ENCODE peak calls at places on chromosome 17, in seven cellular contexts. One of them, this sample, is unnamed.

GRCh38 chr17:72237223-72237622 is 116.4 kb downstream of the SOX9 start:
- DNase-seq in mesothelial cell of epicardium: no peak
- DNase-seq in tibial artery: no peak
- DNase-seq in AG10803: no peak
- DNase-seq in GM12865: no peak
- DNase-seq in astrocyte of the spinal cord: no peak
- DNase-seq in cardiac muscle cell: no peak
- DNase-seq in this sample: no peak

GRCh38 chr17:82563318-82563717 is 43.8 kb downstream of the FOXK2 start:
- DNase-seq in mesothelial cell of epicardium: no peak
- DNase-seq in tibial artery: no peak
- DNase-seq in AG10803: no peak
- DNase-seq in GM12865: no peak
- DNase-seq in astrocyte of the spinal cord: no peak
- DNase-seq in cardiac muscle cell: no peak
- DNase-seq in this sample: no peak

GRCh38 chr17:40086150-40087044 is 14.0 kb downstream of the NR1D1 start:
- DNase-seq in mesothelial cell of epicardium: no peak
- DNase-seq in tibial artery: peak
- DNase-seq in AG10803: no peak
- DNase-seq in GM12865: peak
- DNase-seq in astrocyte of the spinal cord: no peak
- DNase-seq in cardiac muscle cell: peak
- DNase-seq in this sample: peak

GRCh38 chr17:65022751-65023421 is 33.7 kb downstream of the GNA13 start:
- DNase-seq in mesothelial cell of epicardium: no peak
- DNase-seq in tibial artery: no peak
- DNase-seq in AG10803: peak
- DNase-seq in GM12865: peak
- DNase-seq in astrocyte of the spinal cord: peak
- DNase-seq in cardiac muscle cell: no peak
- DNase-seq in this sample: peak

GRCh38 chr17:36849871-36850348 is 87.4 kb upstream of the LHX1 start:
- DNase-seq in mesothelial cell of epicardium: no peak
- DNase-seq in tibial artery: no peak
- DNase-seq in AG10803: peak
- DNase-seq in GM12865: peak
- DNase-seq in astrocyte of the spinal cord: peak
- DNase-seq in cardiac muscle cell: peak
- DNase-seq in this sample: peak

GRCh38 chr17:74677558-74678466 is 34.9 kb downstream of the CD300LF start:
- DNase-seq in mesothelial cell of epicardium: no peak
- DNase-seq in tibial artery: no peak
- DNase-seq in AG10803: peak
- DNase-seq in GM12865: no peak
- DNase-seq in astrocyte of the spinal cord: no peak
- DNase-seq in cardiac muscle cell: peak
- DNase-seq in this sample: peak

GRCh38 chr17:55518549-55518948 is 7.3 kb upstream of the SMIM36 start:
- DNase-seq in mesothelial cell of epicardium: no peak
- DNase-seq in tibial artery: no peak
- DNase-seq in AG10803: no peak
- DNase-seq in GM12865: peak
- DNase-seq in astrocyte of the spinal cord: no peak
- DNase-seq in cardiac muscle cell: no peak
- DNase-seq in this sample: no peak

GRCh38 chr17:36072431-36073121 is 8.5 kb downstream of the CCL18 start:
- DNase-seq in mesothelial cell of epicardium: peak
- DNase-seq in tibial artery: peak
- DNase-seq in AG10803: peak
- DNase-seq in GM12865: peak
- DNase-seq in astrocyte of the spinal cord: no peak
- DNase-seq in cardiac muscle cell: peak
- DNase-seq in this sample: peak

GRCh38 chr17:164536-165235 is 16.8 kb downstream of the DOC2B start:
- DNase-seq in mesothelial cell of epicardium: peak
- DNase-seq in tibial artery: peak
- DNase-seq in AG10803: peak
- DNase-seq in GM12865: peak
- DNase-seq in astrocyte of the spinal cord: peak
- DNase-seq in cardiac muscle cell: peak
- DNase-seq in this sample: peak

GRCh38 chr17:79778504-79779087 is 648 bp downstream of the CBX2 start:
- DNase-seq in mesothelial cell of epicardium: peak
- DNase-seq in tibial artery: no peak
- DNase-seq in AG10803: no peak
- DNase-seq in GM12865: no peak
- DNase-seq in astrocyte of the spinal cord: no peak
- DNase-seq in cardiac muscle cell: peak
- DNase-seq in this sample: no peak

GRCh38 chr17:58329808-58330543 is 1.4 kb upstream of the TSPOAP1 start:
- DNase-seq in mesothelial cell of epicardium: no peak
- DNase-seq in tibial artery: no peak
- DNase-seq in AG10803: no peak
- DNase-seq in GM12865: peak
- DNase-seq in astrocyte of the spinal cord: no peak
- DNase-seq in cardiac muscle cell: no peak
- DNase-seq in this sample: no peak

GRCh38 chr17:58327363-58328194 is 1.0 kb downstream of the TSPOAP1 start:
- DNase-seq in mesothelial cell of epicardium: no peak
- DNase-seq in tibial artery: no peak
- DNase-seq in AG10803: no peak
- DNase-seq in GM12865: no peak
- DNase-seq in astrocyte of the spinal cord: no peak
- DNase-seq in cardiac muscle cell: no peak
- DNase-seq in this sample: no peak

GRCh38 chr17:58330544-58330996 is 2.0 kb upstream of the TSPOAP1 start:
- DNase-seq in mesothelial cell of epicardium: no peak
- DNase-seq in tibial artery: no peak
- DNase-seq in AG10803: no peak
- DNase-seq in GM12865: no peak
- DNase-seq in astrocyte of the spinal cord: no peak
- DNase-seq in cardiac muscle cell: no peak
- DNase-seq in this sample: no peak

GRCh38 chr17:58328195-58329034 is at the start of gene TSPOAP1:
- DNase-seq in mesothelial cell of epicardium: no peak
- DNase-seq in tibial artery: no peak
- DNase-seq in AG10803: no peak
- DNase-seq in GM12865: peak
- DNase-seq in astrocyte of the spinal cord: no peak
- DNase-seq in cardiac muscle cell: no peak
- DNase-seq in this sample: no peak

DNA sequence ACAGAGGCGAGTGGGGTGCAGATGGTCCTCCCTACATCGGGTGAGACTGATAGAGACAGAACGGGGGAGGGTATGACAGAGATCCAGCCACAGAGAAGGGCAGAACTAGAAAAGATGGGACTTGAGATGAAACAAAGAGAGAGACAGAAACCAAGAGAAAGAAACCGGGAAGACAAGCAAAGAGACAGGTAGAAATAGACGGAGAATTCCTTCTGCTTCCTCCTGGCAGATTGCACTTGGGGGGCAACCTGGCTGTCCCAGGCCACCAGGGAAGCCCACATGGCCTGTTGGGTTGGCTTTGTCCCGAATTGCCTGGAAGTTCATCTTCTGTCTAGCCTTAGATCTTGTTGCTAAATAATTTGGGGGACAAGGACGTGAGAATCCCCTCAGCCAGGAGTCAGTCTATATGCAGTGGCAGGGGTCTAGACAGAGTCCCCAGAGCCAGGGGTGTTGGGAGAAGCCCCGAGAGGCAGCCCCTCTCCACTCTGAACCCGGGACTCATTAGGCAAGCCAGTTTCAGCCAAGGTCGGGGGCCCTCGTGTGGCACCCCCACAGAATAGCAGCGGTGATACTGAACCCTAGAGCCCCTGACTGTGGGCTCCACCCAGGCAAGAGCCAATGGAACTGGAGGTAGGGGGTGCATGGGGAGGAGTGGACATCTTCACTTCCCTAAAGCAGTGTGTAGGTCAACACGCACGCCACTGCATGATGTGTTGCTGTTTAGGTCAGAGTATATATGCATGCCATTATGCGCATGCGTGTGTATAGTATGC is 626 bp upstream of the TSPOAP1 start:
- DNase-seq in mesothelial cell of epicardium: no peak
- DNase-seq in tibial artery: peak
- DNase-seq in AG10803: no peak
- DNase-seq in GM12865: peak
- DNase-seq in astrocyte of the spinal cord: no peak
- DNase-seq in cardiac muscle cell: peak
- DNase-seq in this sample: no peak
- TF ChIP-seq CTCF in mesothelial cell of epicardium: no peak
- TF ChIP-seq CTCF in tibial artery: no peak
- TF ChIP-seq CTCF in AG10803: peak
- TF ChIP-seq CTCF in GM12865: peak
- TF ChIP-seq CTCF in astrocyte of the spinal cord: peak
- TF ChIP-seq CTCF in cardiac muscle cell: peak
- TF ChIP-seq CTCF in this sample: peak

GRCh38 chr17:48500435-48501426 is 30.1 kb downstream of the HOXB1 start:
- DNase-seq in mesothelial cell of epicardium: no peak
- DNase-seq in tibial artery: no peak
- DNase-seq in AG10803: no peak
- DNase-seq in GM12865: peak
- DNase-seq in astrocyte of the spinal cord: peak
- DNase-seq in cardiac muscle cell: peak
- DNase-seq in this sample: no peak
- TF ChIP-seq CTCF in mesothelial cell of epicardium: no peak
- TF ChIP-seq CTCF in tibial artery: peak
- TF ChIP-seq CTCF in AG10803: peak
- TF ChIP-seq CTCF in GM12865: peak
- TF ChIP-seq CTCF in astrocyte of the spinal cord: no peak
- TF ChIP-seq CTCF in cardiac muscle cell: peak
- TF ChIP-seq CTCF in this sample: no peak

GRCh38 chr17:7857724-7858486 is at the start of gene CYB5D1:
- DNase-seq in mesothelial cell of epicardium: peak
- DNase-seq in tibial artery: peak
- DNase-seq in AG10803: peak
- DNase-seq in GM12865: peak
- DNase-seq in astrocyte of the spinal cord: peak
- DNase-seq in cardiac muscle cell: peak
- DNase-seq in this sample: peak
- TF ChIP-seq CTCF in mesothelial cell of epicardium: no peak
- TF ChIP-seq CTCF in tibial artery: no peak
- TF ChIP-seq CTCF in AG10803: no peak
- TF ChIP-seq CTCF in GM12865: no peak
- TF ChIP-seq CTCF in astrocyte of the spinal cord: no peak
- TF ChIP-seq CTCF in cardiac muscle cell: no peak
- TF ChIP-seq CTCF in this sample: no peak

GRCh38 chr17:50101346-50102163 is 6.4 kb downstream of the PDK2 start:
- DNase-seq in mesothelial cell of epicardium: peak
- DNase-seq in tibial artery: no peak
- DNase-seq in AG10803: peak
- DNase-seq in GM12865: no peak
- DNase-seq in astrocyte of the spinal cord: no peak
- DNase-seq in cardiac muscle cell: peak
- DNase-seq in this sample: peak
- TF ChIP-seq CTCF in mesothelial cell of epicardium: no peak
- TF ChIP-seq CTCF in tibial artery: no peak
- TF ChIP-seq CTCF in AG10803: no peak
- TF ChIP-seq CTCF in GM12865: no peak
- TF ChIP-seq CTCF in astrocyte of the spinal cord: no peak
- TF ChIP-seq CTCF in cardiac muscle cell: no peak
- TF ChIP-seq CTCF in this sample: no peak

DNA sequence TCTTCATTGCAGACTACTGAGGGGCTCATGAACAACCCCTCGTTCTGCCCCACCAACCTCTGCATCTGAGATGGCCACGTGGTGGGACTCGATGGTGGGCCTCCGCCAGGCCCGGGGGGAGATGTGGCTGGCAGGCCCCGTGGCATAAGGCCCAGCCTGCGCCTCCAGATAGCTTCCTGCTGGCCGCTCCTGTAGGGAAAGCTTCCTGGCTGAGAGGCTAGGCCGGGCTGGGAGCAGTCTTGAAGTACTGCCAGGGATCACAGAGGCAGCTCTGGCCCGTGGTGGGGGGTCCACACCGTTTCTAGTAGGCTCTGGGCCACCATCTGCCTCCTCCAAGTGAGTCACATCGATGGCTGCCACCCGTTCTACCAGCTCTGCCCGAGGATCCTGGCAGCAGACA is 7.6 kb downstream of the CAMKK1 start:
- DNase-seq in mesothelial cell of epicardium: no peak
- DNase-seq in tibial artery: no peak
- DNase-seq in AG10803: no peak
- DNase-seq in GM12865: no peak
- DNase-seq in astrocyte of the spinal cord: peak
- DNase-seq in cardiac muscle cell: no peak
- DNase-seq in this sample: peak
- TF ChIP-seq CTCF in mesothelial cell of epicardium: no peak
- TF ChIP-seq CTCF in tibial artery: no peak
- TF ChIP-seq CTCF in AG10803: no peak
- TF ChIP-seq CTCF in GM12865: no peak
- TF ChIP-seq CTCF in astrocyte of the spinal cord: no peak
- TF ChIP-seq CTCF in cardiac muscle cell: no peak
- TF ChIP-seq CTCF in this sample: no peak

GRCh38 chr17:28745052-28745776 is 1.4 kb downstream of the TRAF4 start:
- DNase-seq in mesothelial cell of epicardium: peak
- DNase-seq in tibial artery: no peak
- DNase-seq in AG10803: peak
- DNase-seq in GM12865: peak
- DNase-seq in astrocyte of the spinal cord: peak
- DNase-seq in cardiac muscle cell: peak
- DNase-seq in this sample: peak

GRCh38 chr17:28741358-28742349 is 2.2 kb upstream of the TRAF4 start:
- DNase-seq in mesothelial cell of epicardium: no peak
- DNase-seq in tibial artery: no peak
- DNase-seq in AG10803: no peak
- DNase-seq in GM12865: peak
- DNase-seq in astrocyte of the spinal cord: no peak
- DNase-seq in cardiac muscle cell: no peak
- DNase-seq in this sample: no peak

GRCh38 chr17:28744802-28745051 is 916 bp downstream of the TRAF4 start:
- DNase-seq in mesothelial cell of epicardium: no peak
- DNase-seq in tibial artery: no peak
- DNase-seq in AG10803: no peak
- DNase-seq in GM12865: no peak
- DNase-seq in astrocyte of the spinal cord: no peak
- DNase-seq in cardiac muscle cell: no peak
- DNase-seq in this sample: no peak

GRCh38 chr17:28744104-28744801 is 442 bp downstream of the TRAF4 start:
- DNase-seq in mesothelial cell of epicardium: peak
- DNase-seq in tibial artery: no peak
- DNase-seq in AG10803: peak
- DNase-seq in GM12865: peak
- DNase-seq in astrocyte of the spinal cord: peak
- DNase-seq in cardiac muscle cell: peak
- DNase-seq in this sample: peak

GRCh38 chr17:28743243-28744103 is at the start of gene TRAF4:
- DNase-seq in mesothelial cell of epicardium: peak
- DNase-seq in tibial artery: peak
- DNase-seq in AG10803: peak
- DNase-seq in GM12865: peak
- DNase-seq in astrocyte of the spinal cord: peak
- DNase-seq in cardiac muscle cell: peak
- DNase-seq in this sample: peak
- TF ChIP-seq CTCF in mesothelial cell of epicardium: no peak
- TF ChIP-seq CTCF in tibial artery: peak
- TF ChIP-seq CTCF in AG10803: peak
- TF ChIP-seq CTCF in GM12865: no peak
- TF ChIP-seq CTCF in astrocyte of the spinal cord: peak
- TF ChIP-seq CTCF in cardiac muscle cell: no peak
- TF ChIP-seq CTCF in this sample: no peak

This sample was measured in choroid plexus epithelial cell.